ENCODE peak calls at places on chromosome 17, in six cellular contexts. One of them, this sample, is unnamed.

GRCh38 chr17:50047488-50048126 is 8.3 kb upstream of the ITGA3 start:
- DNase-seq in body of pancreas: no peak
- DNase-seq in mucosa of descending colon: peak; percentile 25
- DNase-seq in esophagus squamous epithelium: no peak
- DNase-seq in IMR-90: peak; percentile 83
- DNase-seq in testis: no peak
- DNase-seq in this sample: peak; percentile 42

GRCh38 chr17:60665602-60666001 is 12.0 kb upstream of the BCAS3 start:
- DNase-seq in body of pancreas: no peak
- DNase-seq in testis: no peak
- DNase-seq in esophagus squamous epithelium: no peak
- DNase-seq in IMR-90: no peak
- DNase-seq in mucosa of descending colon: no peak
- DNase-seq in this sample: no peak

GRCh38 chr17:27627514-27627913 is 3.5 kb upstream of the LGALS9 start:
- DNase-seq in body of pancreas: no peak
- DNase-seq in testis: no peak
- DNase-seq in IMR-90: no peak
- DNase-seq in mucosa of descending colon: peak; percentile 25
- DNase-seq in esophagus squamous epithelium: no peak
- DNase-seq in this sample: no peak

GRCh38 chr17:80942360-80943345 is 49.0 kb upstream of the CHMP6 start:
- DNase-seq in mucosa of descending colon: peak; percentile 86
- DNase-seq in esophagus squamous epithelium: peak; percentile 17
- DNase-seq in testis: peak; percentile 97
- DNase-seq in IMR-90: peak; percentile 82
- DNase-seq in body of pancreas: peak; percentile 64
- DNase-seq in this sample: peak; percentile 93

GRCh38 chr17:9924735-9925191 is 19.7 kb upstream of the RCVRN start:
- DNase-seq in mucosa of descending colon: no peak
- DNase-seq in testis: peak; percentile 25
- DNase-seq in body of pancreas: peak; percentile 19
- DNase-seq in esophagus squamous epithelium: no peak
- DNase-seq in IMR-90: peak; percentile 75
- DNase-seq in this sample: peak; percentile 26

GRCh38 chr17:2704031-2704889 is 7.3 kb downstream of the CLUH start:
- DNase-seq in esophagus squamous epithelium: no peak
- DNase-seq in testis: no peak
- DNase-seq in IMR-90: no peak
- DNase-seq in mucosa of descending colon: peak; percentile 47
- DNase-seq in body of pancreas: no peak
- DNase-seq in this sample: peak; percentile 71

GRCh38 chr17:27319536-27320221 is 25.8 kb downstream of the WSB1 start:
- DNase-seq in esophagus squamous epithelium: no peak
- DNase-seq in testis: peak; percentile 81
- DNase-seq in body of pancreas: peak; percentile 86
- DNase-seq in mucosa of descending colon: no peak
- DNase-seq in IMR-90: peak; percentile 48
- DNase-seq in this sample: peak; percentile 75

GRCh38 chr17:20051624-20052023 is 42.5 kb downstream of the SPECC1 start:
- DNase-seq in body of pancreas: no peak
- DNase-seq in esophagus squamous epithelium: no peak
- DNase-seq in mucosa of descending colon: no peak
- DNase-seq in testis: no peak
- DNase-seq in IMR-90: no peak
- DNase-seq in this sample: no peak

GRCh38 chr17:39939031-39939430 is 11.5 kb downstream of the LRRC3C start:
- DNase-seq in testis: no peak
- DNase-seq in IMR-90: no peak
- DNase-seq in esophagus squamous epithelium: no peak
- DNase-seq in mucosa of descending colon: no peak
- DNase-seq in body of pancreas: no peak
- DNase-seq in this sample: no peak

GRCh38 chr17:39812466-39812865 is 51.6 kb downstream of the IKZF3 start:
- DNase-seq in testis: no peak
- DNase-seq in IMR-90: no peak
- DNase-seq in body of pancreas: peak; percentile 45
- DNase-seq in esophagus squamous epithelium: no peak
- DNase-seq in mucosa of descending colon: no peak
- DNase-seq in this sample: no peak

GRCh38 chr17:47678196-47678595 is 15.8 kb upstream of the TBKBP1 start:
- DNase-seq in esophagus squamous epithelium: no peak
- DNase-seq in testis: no peak
- DNase-seq in IMR-90: no peak
- DNase-seq in body of pancreas: no peak
- DNase-seq in mucosa of descending colon: no peak
- DNase-seq in this sample: no peak

GRCh38 chr17:1087381-1088241 is 90.7 kb downstream of the TIMM22 start:
- DNase-seq in testis: peak; percentile 39
- DNase-seq in body of pancreas: peak; percentile 95
- DNase-seq in mucosa of descending colon: peak; percentile 79
- DNase-seq in esophagus squamous epithelium: no peak
- DNase-seq in IMR-90: no peak
- DNase-seq in this sample: peak; percentile 85

GRCh38 chr17:39939588-39940419 is 12.3 kb downstream of the LRRC3C start:
- DNase-seq in mucosa of descending colon: no peak
- DNase-seq in esophagus squamous epithelium: no peak
- DNase-seq in body of pancreas: no peak
- DNase-seq in IMR-90: peak; percentile 98
- DNase-seq in testis: peak; percentile 42
- DNase-seq in this sample: no peak

GRCh38 chr17:60971515-60972369 is 294.1 kb downstream of the BCAS3 start:
- DNase-seq in mucosa of descending colon: no peak
- DNase-seq in IMR-90: peak; percentile 80
- DNase-seq in testis: no peak
- DNase-seq in body of pancreas: peak; percentile 48
- DNase-seq in esophagus squamous epithelium: no peak
- DNase-seq in this sample: peak; percentile 18

GRCh38 chr17:13601776-13602551 is at the start of gene HS3ST3A1:
- DNase-seq in esophagus squamous epithelium: no peak
- DNase-seq in body of pancreas: peak; percentile 34
- DNase-seq in testis: peak; percentile 80
- DNase-seq in mucosa of descending colon: peak; percentile 50
- DNase-seq in IMR-90: peak; percentile 82
- DNase-seq in this sample: peak; percentile 34

GRCh38 chr17:58344791-58345157 is 7.2 kb downstream of the SUPT4H1 start:
- DNase-seq in IMR-90: no peak
- DNase-seq in body of pancreas: no peak
- DNase-seq in esophagus squamous epithelium: no peak
- DNase-seq in testis: no peak
- DNase-seq in mucosa of descending colon: no peak
- DNase-seq in this sample: no peak

GRCh38 chr17:18004901-18005305 is 32.2 kb downstream of the DRC3 start:
- DNase-seq in body of pancreas: no peak
- DNase-seq in IMR-90: no peak
- DNase-seq in testis: no peak
- DNase-seq in esophagus squamous epithelium: no peak
- DNase-seq in mucosa of descending colon: no peak
- DNase-seq in this sample: no peak

GRCh38 chr17:62008294-62008693 is 56.8 kb downstream of the MED13 start:
- DNase-seq in mucosa of descending colon: no peak
- DNase-seq in esophagus squamous epithelium: no peak
- DNase-seq in body of pancreas: no peak
- DNase-seq in IMR-90: no peak
- DNase-seq in testis: no peak
- DNase-seq in this sample: no peak

GRCh38 chr17:39612935-39613465 is 5.3 kb upstream of the NEUROD2 start:
- DNase-seq in IMR-90: no peak
- DNase-seq in body of pancreas: no peak
- DNase-seq in esophagus squamous epithelium: no peak
- DNase-seq in testis: no peak
- DNase-seq in mucosa of descending colon: no peak
- DNase-seq in this sample: no peak

GRCh38 chr17:57993471-57994365 is 5.7 kb upstream of the VEZF1 start:
- DNase-seq in body of pancreas: no peak
- DNase-seq in testis: no peak
- DNase-seq in esophagus squamous epithelium: no peak
- DNase-seq in mucosa of descending colon: no peak
- DNase-seq in IMR-90: no peak
- DNase-seq in this sample: no peak

GRCh38 chr17:5788266-5788900 is 204.1 kb upstream of the NLRP1 start:
- DNase-seq in testis: no peak
- DNase-seq in mucosa of descending colon: no peak
- DNase-seq in body of pancreas: no peak
- DNase-seq in IMR-90: peak; percentile 75
- DNase-seq in esophagus squamous epithelium: no peak
- DNase-seq in this sample: no peak

GRCh38 chr17:63479495-63480184 is 2.8 kb downstream of the ACE start:
- DNase-seq in IMR-90: no peak
- DNase-seq in esophagus squamous epithelium: no peak
- DNase-seq in body of pancreas: no peak
- DNase-seq in mucosa of descending colon: peak; percentile 44
- DNase-seq in testis: no peak
- DNase-seq in this sample: no peak

GRCh38 chr17:39981207-39982068 is 831 bp downstream of the PSMD3 start:
- DNase-seq in esophagus squamous epithelium: no peak
- DNase-seq in IMR-90: no peak
- DNase-seq in mucosa of descending colon: no peak
- DNase-seq in body of pancreas: no peak
- DNase-seq in testis: no peak
- DNase-seq in this sample: no peak

GRCh38 chr17:386145-386876 is 33.7 kb upstream of the RPH3AL start:
- DNase-seq in IMR-90: no peak
- DNase-seq in esophagus squamous epithelium: no peak
- DNase-seq in mucosa of descending colon: peak; percentile 85
- DNase-seq in body of pancreas: peak; percentile 82
- DNase-seq in testis: peak; percentile 67
- DNase-seq in this sample: peak; percentile 74

GRCh38 chr17:75845933-75846700 is 1.9 kb upstream of the UNC13D start:
- DNase-seq in IMR-90: no peak
- DNase-seq in testis: no peak
- DNase-seq in body of pancreas: peak; percentile 37
- DNase-seq in esophagus squamous epithelium: no peak
- DNase-seq in mucosa of descending colon: peak; percentile 69
- DNase-seq in this sample: no peak

GRCh38 chr17:75846701-75847594 is 2.7 kb upstream of the UNC13D start:
- DNase-seq in esophagus squamous epithelium: no peak
- DNase-seq in body of pancreas: peak; percentile 92
- DNase-seq in IMR-90: no peak
- DNase-seq in mucosa of descending colon: peak; percentile 57
- DNase-seq in testis: no peak
- DNase-seq in this sample: no peak

GRCh38 chr17:75849304-75849695 is 5.1 kb upstream of the UNC13D start:
- DNase-seq in IMR-90: no peak
- DNase-seq in mucosa of descending colon: no peak
- DNase-seq in esophagus squamous epithelium: no peak
- DNase-seq in testis: no peak
- DNase-seq in body of pancreas: no peak
- DNase-seq in this sample: no peak

GRCh38 chr17:75848523-75849303 is 4.5 kb upstream of the UNC13D start:
- DNase-seq in mucosa of descending colon: peak; percentile 87
- DNase-seq in testis: peak; percentile 91
- DNase-seq in body of pancreas: peak; percentile 90
- DNase-seq in IMR-90: peak; percentile 32
- DNase-seq in esophagus squamous epithelium: no peak
- DNase-seq in this sample: peak; percentile 78

DNA sequence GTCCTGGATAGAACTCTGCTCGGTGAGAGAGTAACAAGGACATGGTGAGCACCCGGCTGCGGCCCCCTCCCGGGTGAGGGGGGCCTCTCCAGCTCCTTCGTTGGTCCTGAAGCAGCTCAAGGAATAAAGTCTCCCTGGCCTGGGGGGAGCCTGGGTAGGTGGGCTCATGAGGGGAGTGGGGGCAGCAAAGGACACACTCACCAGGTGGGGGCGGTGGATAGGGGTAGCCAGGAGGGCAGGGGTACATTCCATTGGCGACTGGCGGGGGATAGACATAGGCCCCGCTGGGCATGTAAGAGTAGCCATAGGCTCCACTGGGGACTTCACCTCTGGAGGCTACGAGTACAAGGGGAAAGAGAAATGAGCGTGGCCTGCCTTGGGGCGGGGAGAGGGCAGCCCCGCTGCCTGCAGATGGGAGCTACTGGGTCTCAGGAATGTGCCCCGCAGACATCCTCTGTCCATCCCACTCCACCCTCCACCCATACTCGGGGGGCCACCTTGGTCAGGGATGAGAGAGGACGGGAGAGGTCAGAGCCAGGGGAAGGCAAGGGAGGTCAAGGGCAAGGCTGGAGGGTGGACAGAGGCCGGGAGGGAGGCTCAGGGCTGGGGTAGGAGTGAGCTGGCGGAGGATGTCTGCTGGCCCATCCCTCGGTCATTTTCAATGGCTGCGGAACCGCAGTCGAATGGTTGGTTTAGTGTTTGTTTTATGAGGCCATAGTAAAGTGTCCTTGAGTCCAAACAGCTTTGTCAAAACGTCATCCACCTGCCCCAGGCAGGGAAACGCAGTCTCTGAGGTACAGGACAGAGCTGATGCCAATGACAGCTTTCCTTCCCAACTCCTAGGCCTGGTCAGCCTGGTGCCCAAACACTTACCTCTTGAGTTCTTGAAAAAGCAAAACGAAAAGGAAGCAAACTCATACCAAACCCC is 3.7 kb upstream of the UNC13D start:
- DNase-seq in mucosa of descending colon: peak; percentile 50
- DNase-seq in body of pancreas: peak; percentile 58
- DNase-seq in IMR-90: no peak
- DNase-seq in esophagus squamous epithelium: no peak
- DNase-seq in testis: no peak
- DNase-seq in this sample: no peak
- H3K4me3 ChIP-seq in mucosa of descending colon: no peak overlapping the region
- H3K4me3 ChIP-seq in body of pancreas: no peak overlapping the region
- H3K4me3 ChIP-seq in IMR-90: no peak overlapping the region
- H3K4me3 ChIP-seq in esophagus squamous epithelium: no peak overlapping the region
- H3K4me3 ChIP-seq in testis: no peak overlapping the region
- H3K4me3 ChIP-seq in this sample: no peak overlapping the region

GRCh38 chr17:75950850-75951554 is 10.2 kb upstream of the FBF1 start:
- DNase-seq in mucosa of descending colon: peak; percentile 8
- DNase-seq in IMR-90: peak; percentile 18
- DNase-seq in body of pancreas: no peak
- DNase-seq in testis: no peak
- DNase-seq in esophagus squamous epithelium: no peak
- DNase-seq in this sample: no peak
- H3K36me3 ChIP-seq in mucosa of descending colon: peaks cover 24% of the 10 kb centered on the region
- H3K36me3 ChIP-seq in IMR-90: peaks cover 56% of the 10 kb centered on the region
- H3K36me3 ChIP-seq in body of pancreas: peaks cover 28% of the 10 kb centered on the region
- H3K36me3 ChIP-seq in testis: no peaks in the 10 kb centered on the region
- H3K36me3 ChIP-seq in esophagus squamous epithelium: peaks cover 100% of the 10 kb centered on the region
- H3K36me3 ChIP-seq in this sample: no peaks in the 10 kb centered on the region

GRCh38 chr17:82380860-82381702 is 9.5 kb downstream of the UTS2R start:
- DNase-seq in esophagus squamous epithelium: no peak
- DNase-seq in testis: no peak
- DNase-seq in mucosa of descending colon: no peak
- DNase-seq in body of pancreas: no peak
- DNase-seq in IMR-90: peak; percentile 32
- DNase-seq in this sample: no peak
- H3K4me3 ChIP-seq in esophagus squamous epithelium: no peak overlapping the region
- H3K4me3 ChIP-seq in testis: no peak overlapping the region
- H3K4me3 ChIP-seq in mucosa of descending colon: no peak overlapping the region
- H3K4me3 ChIP-seq in body of pancreas: no peak overlapping the region
- H3K4me3 ChIP-seq in IMR-90: no peak overlapping the region
- H3K4me3 ChIP-seq in this sample: no peak overlapping the region

DNA sequence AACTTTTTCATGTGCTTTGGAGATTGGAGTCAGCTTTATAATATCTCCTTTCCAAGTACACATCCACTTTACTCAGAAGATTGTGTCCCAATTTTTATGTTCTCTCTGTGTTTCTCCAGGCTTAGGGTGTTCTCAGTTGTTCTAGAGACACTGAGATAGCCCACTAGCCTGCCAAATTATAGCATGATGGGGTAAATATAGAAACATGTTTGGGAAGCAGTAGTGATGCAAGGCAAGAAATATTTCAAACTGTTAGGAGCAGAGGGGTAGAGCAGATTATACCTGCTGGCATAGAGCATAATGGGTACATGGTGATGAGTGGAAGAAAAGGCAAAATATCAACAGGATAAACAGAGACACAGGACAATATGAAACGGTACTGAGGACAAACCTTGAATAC is 12.4 kb downstream of the SLFN11 start:
- DNase-seq in testis: no peak
- DNase-seq in IMR-90: no peak
- DNase-seq in mucosa of descending colon: no peak
- DNase-seq in esophagus squamous epithelium: no peak
- DNase-seq in body of pancreas: no peak
- DNase-seq in this sample: no peak
- H3K36me3 ChIP-seq in testis: no peaks in the 10 kb centered on the region
- H3K36me3 ChIP-seq in IMR-90: peaks cover 26% of the 10 kb centered on the region
- H3K36me3 ChIP-seq in mucosa of descending colon: no peaks in the 10 kb centered on the region
- H3K36me3 ChIP-seq in esophagus squamous epithelium: peaks cover 38% of the 10 kb centered on the region
- H3K36me3 ChIP-seq in body of pancreas: no peaks in the 10 kb centered on the region
- H3K36me3 ChIP-seq in this sample: peaks cover 19% of the 10 kb centered on the region

This sample was measured in adrenal gland.